ENCODE peak calls at places on chromosome 5, in nine cellular contexts. P, I, V, E, B, X, T, W and O are unnamed samples.

GRCh38 chr5:153781325-153781724 is 257.4 kb downstream of the FAM114A2 start:
- DNase-seq in X (no peak), W (no peak), P (no peak), E (no peak), B (no peak), I (no peak), T (no peak), V (no peak), O (no peak)

GRCh38 chr5:176653401-176653800 is 6.1 kb downstream of the TSPAN17 start:
- DNase-seq in E (no peak), W (no peak), I (no peak), P (no peak), V (peak; percentile 37), T (no peak), B (no peak), X (no peak), O (no peak)

GRCh38 chr5:107524111-107524510 is 146.6 kb downstream of the EFNA5 start:
- DNase-seq in V (no peak), I (no peak), P (no peak), E (no peak), B (no peak), T (no peak), W (no peak), X (no peak), O (no peak)

GRCh38 chr5:90557871-90558270 is 726 bp upstream of the ADGRV1 start:
- DNase-seq in V (no peak), W (no peak), T (no peak), X (no peak), I (no peak), B (no peak), E (no peak), P (no peak), O (no peak)

GRCh38 chr5:78065663-78066062 is 228.8 kb downstream of the AP3B1 start:
- DNase-seq in W (no peak), V (no peak), P (no peak), X (no peak), E (peak; percentile 52), I (no peak), B (no peak), T (no peak), O (no peak)

GRCh38 chr5:88847410-88847809 is 35.6 kb downstream of the MEF2C start:
- DNase-seq in X (no peak), V (no peak), T (no peak), E (no peak), I (no peak), W (no peak), B (no peak), P (no peak), O (no peak)

GRCh38 chr5:14167211-14167845 is 24.2 kb downstream of the TRIO start:
- DNase-seq in X (no peak), I (no peak), T (no peak), E (no peak), W (no peak), P (no peak), B (peak; percentile 51), V (no peak), O (no peak)

GRCh38 chr5:120544043-120544442 is 79.9 kb downstream of the PRR16 start:
- DNase-seq in P (no peak), T (no peak), I (no peak), V (no peak), X (no peak), E (no peak), B (no peak), W (no peak), O (no peak)

GRCh38 chr5:172778223-172778814 is 7.3 kb upstream of the DUSP1 start:
- DNase-seq in W (peak; percentile 93), P (peak; percentile 59), T (no peak), B (peak; percentile 56), X (peak; percentile 42), V (peak; percentile 56), E (no peak), I (no peak), O (no peak)

GRCh38 chr5:133861161-133861737 is 107.2 kb downstream of the C5orf15 start:
- DNase-seq in I (no peak), X (no peak), E (no peak), P (no peak), V (no peak), T (no peak), B (no peak), W (no peak), O (no peak)

DNA sequence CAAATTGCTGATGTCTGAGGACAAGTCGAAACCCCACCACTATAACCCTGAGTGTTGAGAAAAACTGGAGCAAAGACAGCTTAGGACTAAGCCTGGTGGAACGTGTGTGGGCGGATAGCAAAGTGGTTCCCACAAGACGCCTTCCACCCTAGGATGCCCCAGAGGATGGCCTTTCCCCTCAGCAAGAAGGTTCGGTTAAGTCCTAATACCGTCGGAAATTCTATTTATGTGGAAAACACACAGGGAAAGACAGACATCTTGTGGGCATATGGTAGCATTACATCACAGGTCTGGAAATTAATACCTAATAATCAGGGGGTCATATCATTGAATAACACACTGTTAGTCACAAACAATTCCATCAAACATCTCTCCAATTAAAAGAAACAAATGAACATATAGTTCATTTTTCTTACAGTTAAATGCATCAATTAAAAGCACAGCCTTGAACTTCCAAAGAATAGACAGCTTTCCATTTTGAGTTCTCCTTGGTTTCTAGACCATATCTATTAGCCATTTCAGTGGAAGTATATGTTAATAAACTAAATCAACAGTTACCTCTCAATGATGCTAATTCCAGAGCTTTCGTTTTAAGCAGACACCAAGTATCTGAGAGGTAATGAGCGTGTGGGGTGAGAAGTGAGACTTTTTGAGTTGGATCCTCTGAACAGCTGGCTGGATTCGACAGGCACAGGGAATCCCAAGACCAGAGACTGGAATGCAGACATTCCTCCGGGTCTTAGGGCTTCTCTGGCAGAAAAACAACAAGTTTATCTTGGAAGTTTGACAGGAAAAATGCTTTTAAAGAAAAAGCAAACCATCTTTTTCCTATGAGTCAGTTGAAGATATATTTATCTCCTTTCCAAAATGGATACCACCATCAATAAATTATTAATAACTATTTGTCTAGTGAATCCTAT is 2.9 kb upstream of the ICE1 start:
- DNase-seq in P (no peak), X (peak; percentile 42), V (no peak), B (no peak), E (no peak), I (peak; percentile 65), T (peak; percentile 64), W (peak; percentile 52), O (no peak)
- TF ChIP-seq EP300 in P (no peak), X (no peak), V (no peak), B (no peak), E (no peak), I (no peak), T (no peak), W (no peak), O (no peak)

GRCh38 chr5:148970228-148970627 is 92.6 kb downstream of the SH3TC2 start:
- DNase-seq in I (no peak), E (peak; percentile 40), X (no peak), B (peak; percentile 75), V (peak; percentile 67), T (no peak), P (no peak), W (no peak), O (no peak)
- TF ChIP-seq EP300 in I (no peak), E (no peak), X (no peak), B (no peak), V (no peak), T (no peak), P (no peak), W (no peak), O (no peak)

GRCh38 chr5:53246042-53246836 is 136.7 kb upstream of the MOCS2 start:
- DNase-seq in V (no peak), E (no peak), B (no peak), T (no peak), W (no peak), P (no peak), X (no peak), I (no peak), O (no peak)
- TF ChIP-seq EP300 in V (no peak), E (no peak), B (no peak), T (peak; percentile 49), W (no peak), P (no peak), X (no peak), I (no peak), O (no peak)

GRCh38 chr5:1704676-1705075 is 95.0 kb downstream of the MRPL36 start:
- DNase-seq in W (no peak), X (no peak), E (peak; percentile 22), I (no peak), P (no peak), T (no peak), B (no peak), V (no peak), O (no peak)

GRCh38 chr5:1706021-1706420 is 93.6 kb downstream of the MRPL36 start:
- DNase-seq in I (no peak), B (no peak), W (no peak), P (no peak), E (peak; percentile 33), T (no peak), V (no peak), X (no peak), O (no peak)

GRCh38 chr5:1702318-1702717 is 97.3 kb downstream of the MRPL36 start:
- DNase-seq in E (peak; percentile 48), I (no peak), X (no peak), P (no peak), T (no peak), W (no peak), B (no peak), V (no peak), O (no peak)

GRCh38 chr5:1703352-1704050 is 96.1 kb downstream of the MRPL36 start:
- DNase-seq in I (no peak), P (no peak), T (no peak), X (no peak), W (no peak), V (no peak), B (no peak), E (peak; percentile 55), O (no peak)

DNA sequence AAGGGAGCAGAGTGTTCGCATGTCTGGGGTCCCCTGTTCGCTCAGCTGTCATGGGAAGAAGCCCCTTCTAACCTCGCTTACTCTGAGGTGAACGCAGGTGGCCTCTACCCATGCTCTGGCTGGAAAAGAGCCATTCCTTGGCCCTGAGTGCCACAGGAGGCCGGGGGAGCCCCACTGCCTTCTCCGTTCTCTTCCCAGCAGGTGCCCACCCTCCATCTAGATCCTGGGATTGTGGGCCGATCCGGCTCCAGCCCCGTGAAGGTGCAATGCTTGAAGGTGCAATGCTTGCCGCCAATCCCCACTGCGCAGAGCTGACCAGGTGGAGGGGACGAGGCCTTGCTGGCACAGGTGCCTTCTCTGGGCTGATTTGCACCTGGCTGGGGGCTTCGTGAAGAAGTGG is 95.4 kb downstream of the MRPL36 start:
- DNase-seq in P (no peak), I (no peak), B (no peak), V (no peak), W (no peak), X (no peak), T (no peak), E (peak; percentile 35), O (no peak)
- TF ChIP-seq EP300 in P (no peak), I (no peak), B (no peak), V (no peak), W (no peak), X (no peak), T (no peak), E (no peak), O (no peak)

GRCh38 chr5:11918463-11919045 is 14.3 kb upstream of the CTNND2 start:
- DNase-seq in X (no peak), P (no peak), V (no peak), W (no peak), E (no peak), I (no peak), B (no peak), T (no peak), O (no peak)
- TF ChIP-seq EP300 in X (no peak), P (no peak), V (no peak), W (no peak), E (no peak), I (no peak), B (no peak), T (no peak), O (no peak)